ENCODE peak calls at places on chromosome 4, in five cellular contexts. One of them, this sample, is unnamed.

GRCh38 chr4:161555689-161556660 is 607.8 kb downstream of the FSTL5 start:
- DNase-seq in AG04450: peak
- DNase-seq in left ventricle myocardium inferior: no peak
- DNase-seq in ascending aorta: no peak
- DNase-seq in uterus: no peak
- DNase-seq in this sample: peak

GRCh38 chr4:154743683-154744340 is at the start of gene LRAT:
- DNase-seq in left ventricle myocardium inferior: peak
- DNase-seq in AG04450: no peak
- DNase-seq in ascending aorta: peak
- DNase-seq in uterus: no peak
- DNase-seq in this sample: peak

GRCh38 chr4:2961411-2962098 is 1.7 kb downstream of the NOP14 start:
- DNase-seq in AG04450: no peak
- DNase-seq in uterus: no peak
- DNase-seq in left ventricle myocardium inferior: no peak
- DNase-seq in ascending aorta: no peak
- DNase-seq in this sample: no peak

GRCh38 chr4:122873752-122874151 is 47.1 kb downstream of the FGF2 start:
- DNase-seq in ascending aorta: no peak
- DNase-seq in uterus: no peak
- DNase-seq in AG04450: peak
- DNase-seq in left ventricle myocardium inferior: no peak
- DNase-seq in this sample: peak

GRCh38 chr4:83074086-83074704 is 39.2 kb downstream of the COPS4 start:
- DNase-seq in AG04450: peak
- DNase-seq in left ventricle myocardium inferior: no peak
- DNase-seq in uterus: no peak
- DNase-seq in ascending aorta: no peak
- DNase-seq in this sample: peak

GRCh38 chr4:680931-681645 is 6.7 kb downstream of the MYL5 start:
- DNase-seq in ascending aorta: no peak
- DNase-seq in AG04450: no peak
- DNase-seq in left ventricle myocardium inferior: peak
- DNase-seq in uterus: peak
- DNase-seq in this sample: no peak

GRCh38 chr4:109425405-109425804 is 8.2 kb upstream of the SEC24B start:
- DNase-seq in uterus: no peak
- DNase-seq in ascending aorta: no peak
- DNase-seq in AG04450: no peak
- DNase-seq in left ventricle myocardium inferior: no peak
- DNase-seq in this sample: no peak

GRCh38 chr4:38386654-38387188 is 277.3 kb upstream of the KLF3 start:
- DNase-seq in left ventricle myocardium inferior: no peak
- DNase-seq in AG04450: no peak
- DNase-seq in ascending aorta: no peak
- DNase-seq in uterus: no peak
- DNase-seq in this sample: no peak

DNA sequence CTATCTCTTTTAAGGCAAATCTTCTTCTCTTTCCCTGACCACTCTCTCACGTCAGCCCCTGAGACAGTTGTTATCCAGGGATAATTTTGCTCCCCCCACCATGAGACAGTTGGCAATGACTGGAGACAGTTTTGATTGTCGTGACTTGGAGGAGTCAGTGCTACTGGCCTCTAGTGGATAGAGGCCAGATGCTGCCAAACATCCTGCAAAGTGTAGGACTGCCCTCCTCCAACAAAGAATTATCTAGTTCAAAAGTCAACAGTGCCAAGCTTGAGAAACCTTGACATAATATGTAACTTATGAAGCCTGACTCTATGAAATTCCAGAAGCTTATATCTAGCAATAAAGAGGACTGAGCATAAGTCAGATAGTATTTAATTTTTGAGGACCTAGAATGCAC is 502.1 kb upstream of the IGFBP7 start:
- DNase-seq in AG04450: no peak
- DNase-seq in uterus: no peak
- DNase-seq in ascending aorta: no peak
- DNase-seq in left ventricle myocardium inferior: no peak
- DNase-seq in this sample: no peak
- TF ChIP-seq CTCF in AG04450: no peak
- TF ChIP-seq CTCF in uterus: no peak
- TF ChIP-seq CTCF in ascending aorta: no peak
- TF ChIP-seq CTCF in left ventricle myocardium inferior: peak
- TF ChIP-seq CTCF in this sample: no peak

DNA sequence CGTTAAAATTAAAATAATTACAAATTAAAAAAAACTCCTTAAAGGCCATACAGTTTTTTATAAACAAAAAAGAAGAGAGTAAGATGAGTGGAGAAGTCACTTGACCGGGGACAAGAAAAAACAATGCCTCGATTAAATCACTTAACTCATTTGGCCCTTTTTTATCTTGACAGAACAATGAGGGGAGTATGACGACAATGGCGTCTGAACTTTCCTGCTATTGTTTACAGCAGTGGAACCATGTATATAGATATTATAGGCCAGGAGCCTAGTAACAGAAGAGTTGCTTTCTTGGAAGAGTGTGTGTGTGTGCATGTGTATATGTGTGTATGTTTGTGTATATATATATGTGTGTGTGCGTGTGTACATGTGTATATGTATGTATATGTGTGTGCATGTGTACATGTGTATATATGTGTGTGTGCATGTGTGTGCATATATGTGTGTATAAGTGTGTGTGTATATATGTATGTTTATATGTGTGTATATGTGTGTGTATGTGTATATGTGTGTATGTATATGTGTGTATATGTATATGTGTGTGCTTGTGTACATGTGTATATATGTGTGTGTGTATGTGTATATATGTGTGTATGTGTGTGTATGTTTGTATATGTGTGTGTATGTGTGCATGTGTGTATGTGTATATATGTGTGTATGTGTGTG is 153.4 kb upstream of the FAT1 start:
- DNase-seq in left ventricle myocardium inferior: no peak
- DNase-seq in ascending aorta: no peak
- DNase-seq in uterus: no peak
- DNase-seq in AG04450: no peak
- DNase-seq in this sample: no peak
- H3K27ac ChIP-seq in left ventricle myocardium inferior: no peak
- H3K27ac ChIP-seq in ascending aorta: no peak
- H3K27ac ChIP-seq in uterus: no peak
- H3K27ac ChIP-seq in AG04450: no peak
- H3K27ac ChIP-seq in this sample: no peak

DNA sequence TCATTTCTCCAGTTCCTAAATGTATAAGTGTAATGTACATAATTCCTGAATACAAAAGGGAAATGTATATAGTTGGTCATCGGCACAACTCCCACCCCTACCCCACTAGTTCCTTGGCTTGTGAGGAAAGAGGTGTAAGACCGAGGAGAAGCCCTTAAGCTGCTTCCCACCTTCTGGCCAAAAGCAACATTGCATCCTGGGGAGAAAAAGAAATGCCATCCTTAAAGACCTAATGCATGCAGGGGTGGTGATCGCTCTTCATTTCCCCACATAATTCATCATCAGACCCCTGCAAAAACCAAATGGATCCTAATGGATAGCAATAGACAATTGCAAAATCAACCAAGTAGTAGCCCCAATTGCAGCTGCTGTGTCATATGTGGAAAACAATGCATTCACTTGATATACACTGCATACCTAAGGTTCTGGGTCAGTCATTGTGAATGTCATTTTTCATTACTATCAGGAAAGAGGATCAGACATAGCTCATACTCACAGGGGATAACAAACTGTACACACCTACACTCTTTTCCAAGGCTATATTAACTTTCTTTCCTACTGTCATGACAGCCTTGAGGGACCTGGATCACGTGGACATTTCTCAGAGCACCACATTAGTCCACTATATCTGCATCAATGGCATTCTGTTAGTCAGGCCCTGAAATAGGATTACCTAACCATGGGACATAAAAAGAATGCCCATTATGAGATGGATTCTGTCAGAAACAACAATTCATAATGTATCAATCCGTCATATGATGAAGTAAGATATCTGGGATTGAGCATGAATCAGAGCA is 31.7 kb upstream of the NFXL1 start:
- DNase-seq in uterus: no peak
- DNase-seq in AG04450: no peak
- DNase-seq in ascending aorta: no peak
- DNase-seq in left ventricle myocardium inferior: no peak
- DNase-seq in this sample: no peak
- TF ChIP-seq CTCF in uterus: no peak
- TF ChIP-seq CTCF in AG04450: peak
- TF ChIP-seq CTCF in ascending aorta: no peak
- TF ChIP-seq CTCF in left ventricle myocardium inferior: no peak
- TF ChIP-seq CTCF in this sample: no peak

GRCh38 chr4:143389543-143390195 is 53.0 kb downstream of the GAB1 start:
- DNase-seq in left ventricle myocardium inferior: no peak
- DNase-seq in AG04450: no peak
- DNase-seq in uterus: no peak
- DNase-seq in ascending aorta: no peak
- DNase-seq in this sample: peak
- H3K27ac ChIP-seq in left ventricle myocardium inferior: peak
- H3K27ac ChIP-seq in AG04450: peak
- H3K27ac ChIP-seq in uterus: peak
- H3K27ac ChIP-seq in ascending aorta: peak
- H3K27ac ChIP-seq in this sample: no peak

GRCh38 chr4:53601251-53601764 is 10.0 kb upstream of the LNX1 start:
- DNase-seq in uterus: no peak
- DNase-seq in AG04450: no peak
- DNase-seq in ascending aorta: no peak
- DNase-seq in left ventricle myocardium inferior: peak
- DNase-seq in this sample: no peak
- TF ChIP-seq CTCF in uterus: no peak
- TF ChIP-seq CTCF in AG04450: peak
- TF ChIP-seq CTCF in ascending aorta: no peak
- TF ChIP-seq CTCF in left ventricle myocardium inferior: peak
- TF ChIP-seq CTCF in this sample: no peak

GRCh38 chr4:23934223-23934622 is 44.4 kb upstream of the PPARGC1A start:
- DNase-seq in uterus: no peak
- DNase-seq in ascending aorta: no peak
- DNase-seq in AG04450: no peak
- DNase-seq in left ventricle myocardium inferior: no peak
- DNase-seq in this sample: no peak
- H3K27ac ChIP-seq in uterus: no peak
- H3K27ac ChIP-seq in ascending aorta: no peak
- H3K27ac ChIP-seq in AG04450: no peak
- H3K27ac ChIP-seq in left ventricle myocardium inferior: peak
- H3K27ac ChIP-seq in this sample: no peak

GRCh38 chr4:40934671-40935070 is 184.9 kb downstream of the NSUN7 start:
- DNase-seq in uterus: no peak
- DNase-seq in AG04450: no peak
- DNase-seq in ascending aorta: no peak
- DNase-seq in left ventricle myocardium inferior: no peak
- DNase-seq in this sample: no peak

GRCh38 chr4:40933272-40934053 is 183.7 kb downstream of the NSUN7 start:
- DNase-seq in left ventricle myocardium inferior: no peak
- DNase-seq in AG04450: peak
- DNase-seq in uterus: no peak
- DNase-seq in ascending aorta: peak
- DNase-seq in this sample: no peak

GRCh38 chr4:40931825-40932224 is 182.1 kb downstream of the NSUN7 start:
- DNase-seq in left ventricle myocardium inferior: no peak
- DNase-seq in uterus: no peak
- DNase-seq in AG04450: no peak
- DNase-seq in ascending aorta: peak
- DNase-seq in this sample: no peak

GRCh38 chr4:40927108-40927507 is 177.4 kb downstream of the NSUN7 start:
- DNase-seq in AG04450: no peak
- DNase-seq in uterus: no peak
- DNase-seq in ascending aorta: no peak
- DNase-seq in left ventricle myocardium inferior: no peak
- DNase-seq in this sample: no peak

GRCh38 chr4:40931238-40931637 is 181.5 kb downstream of the NSUN7 start:
- DNase-seq in left ventricle myocardium inferior: no peak
- DNase-seq in uterus: no peak
- DNase-seq in ascending aorta: no peak
- DNase-seq in AG04450: no peak
- DNase-seq in this sample: no peak
- TF ChIP-seq CTCF in left ventricle myocardium inferior: no peak
- TF ChIP-seq CTCF in uterus: no peak
- TF ChIP-seq CTCF in ascending aorta: no peak
- TF ChIP-seq CTCF in AG04450: no peak
- TF ChIP-seq CTCF in this sample: no peak

DNA sequence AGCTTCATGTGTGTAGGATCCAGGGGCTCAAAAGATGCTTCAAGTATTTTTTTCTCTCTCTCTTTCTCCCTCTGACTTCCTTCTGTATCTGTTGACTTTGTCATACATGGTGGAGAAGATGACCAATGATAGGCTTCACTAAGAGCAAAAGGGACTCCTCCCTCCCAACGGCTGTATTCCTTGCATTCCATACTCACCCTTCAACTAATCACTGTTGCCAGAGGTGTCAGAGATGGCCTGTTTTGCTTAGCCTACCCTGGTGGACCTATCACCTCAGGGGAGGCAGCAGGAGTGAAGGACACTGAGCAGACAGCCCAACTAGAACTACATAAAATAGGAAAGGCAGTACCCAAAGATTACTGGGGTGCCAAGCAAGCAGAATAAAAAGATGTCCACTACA is 62.2 kb upstream of the C1QTNF7 start:
- DNase-seq in uterus: no peak
- DNase-seq in ascending aorta: no peak
- DNase-seq in AG04450: no peak
- DNase-seq in left ventricle myocardium inferior: no peak
- DNase-seq in this sample: no peak
- H3K27ac ChIP-seq in uterus: peak
- H3K27ac ChIP-seq in ascending aorta: no peak
- H3K27ac ChIP-seq in AG04450: no peak
- H3K27ac ChIP-seq in left ventricle myocardium inferior: no peak
- H3K27ac ChIP-seq in this sample: no peak

This sample was measured in RWPE1.